ENCODE peak calls at places on chromosomes 7 and 10, in five cellular contexts. P is neuronal stem cell, A is H9, I is H1, D is trophoblast cell. F is an unnamed sample.

GRCh38 chr7:157896774-157897555 is 560.2 kb downstream of the DNAJB6 start:
- DNase-seq in P (no peak), A (no peak), I (no peak), D (no peak), F (no peak)

GRCh38 chr10:119802068-119802538 is 70.5 kb downstream of the MCMBP start:
- DNase-seq in P (no peak), A (no peak), I (no peak), D (peak), F (no peak)

GRCh38 chr7:33050425-33051318 is 11.9 kb downstream of the NT5C3A start:
- DNase-seq in P (no peak), A (no peak), I (no peak), D (peak), F (peak)

GRCh38 chr10:21535494-21535818 is 1.4 kb downstream of the MLLT10 start:
- DNase-seq in P (no peak), A (no peak), I (no peak), D (peak), F (peak)

GRCh38 chr7:66837007-66837406 is 84.0 kb upstream of the TMEM248 start:
- DNase-seq in P (no peak), A (peak), I (peak), D (peak), F (peak)

GRCh38 chr10:58028597-58029366 is 238.9 kb downstream of the IPMK start:
- DNase-seq in P (no peak), A (no peak), I (no peak), D (peak), F (peak)

GRCh38 chr10:72333111-72334012 is 21.4 kb downstream of the DNAJB12 start:
- DNase-seq in P (no peak), A (no peak), I (no peak), D (no peak), F (no peak)

GRCh38 chr10:124155781-124156401 is 62.5 kb upstream of the CHST15 start:
- DNase-seq in P (no peak), A (no peak), I (no peak), D (peak), F (no peak)

GRCh38 chr10:72242675-72243074 is 26.6 kb upstream of the ASCC1 start:
- DNase-seq in P (no peak), A (peak), I (no peak), D (no peak), F (peak)

GRCh38 chr10:48626986-48627731 is 22.3 kb upstream of the ARHGAP22 start:
- DNase-seq in P (no peak), A (no peak), I (no peak), D (no peak), F (no peak)

GRCh38 chr10:48708144-48708543 is 23.5 kb downstream of the WDFY4 start:
- DNase-seq in P (no peak), A (no peak), I (no peak), D (no peak), F (peak)

GRCh38 chr10:126302831-126303230 is 85.4 kb downstream of the ADAM12 start:
- DNase-seq in P (no peak), A (no peak), I (no peak), D (no peak), F (peak)

GRCh38 chr10:104256335-104257080 is 1.8 kb downstream of the GSTO1 start:
- DNase-seq in P (no peak), A (no peak), I (no peak), D (no peak), F (peak)

GRCh38 chr10:113037222-113037621 is 87.2 kb downstream of the TCF7L2 start:
- DNase-seq in P (no peak), A (no peak), I (no peak), D (no peak), F (no peak)

GRCh38 chr10:43817368-43817767 is 168.7 kb upstream of the ZNF32 start:
- DNase-seq in P (no peak), A (no peak), I (no peak), D (peak), F (peak)

GRCh38 chr10:1400129-1400865 is 337.0 kb downstream of the ADARB2 start:
- DNase-seq in P (no peak), A (no peak), I (no peak), D (no peak), F (no peak)

GRCh38 chr10:33241351-33241750 is 93.1 kb downstream of the NRP1 start:
- DNase-seq in P (no peak), A (no peak), I (no peak), D (peak), F (no peak)
- H3K18ac ChIP-seq in P (no peak), A (no peak), I (no peak), D (no peak), F (peak)

DNA sequence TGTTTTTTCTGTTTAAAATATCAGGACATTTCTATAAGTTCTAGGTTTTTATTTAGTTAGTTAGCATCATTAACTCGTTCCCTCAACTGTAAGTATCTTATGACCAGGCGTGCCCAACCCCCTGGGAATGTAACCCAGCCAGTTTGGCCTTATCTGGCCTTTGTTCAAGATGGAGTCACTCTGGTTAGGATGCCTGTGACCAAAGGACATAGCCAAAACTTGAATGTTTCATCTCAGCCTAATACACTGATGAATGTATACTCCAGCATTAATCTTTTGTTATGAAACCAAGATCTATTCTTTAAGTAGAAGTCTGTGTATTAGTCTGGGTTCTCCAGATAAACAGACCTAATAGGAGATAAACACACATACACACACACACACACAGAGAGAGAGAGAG is 231.4 kb downstream of the NSUN6 start:
- DNase-seq in P (no peak), A (no peak), I (no peak), D (peak), F (no peak)
- H3K4ac ChIP-seq in P (no peak), A (no peak), I (no peak), D (no peak), F (no peak)

GRCh38 chr7:110210941-110211608 is 879.9 kb upstream of the LRRN3 start:
- DNase-seq in P (no peak), A (no peak), I (no peak), D (no peak), F (no peak)
- H2BK12ac ChIP-seq in P (no peak), A (no peak), I (no peak), D (no peak), F (no peak)

GRCh38 chr7:100079024-100079560 is 2.4 kb downstream of the ZNF3 start:
- DNase-seq in P (no peak), A (no peak), I (no peak), D (no peak), F (no peak)

GRCh38 chr7:100081535-100082102 is at the start of gene ZNF3:
- DNase-seq in P (peak), A (peak), I (peak), D (peak), F (peak)

GRCh38 chr7:100082978-100083377 is 1.5 kb upstream of the ZNF3 start:
- DNase-seq in P (no peak), A (no peak), I (no peak), D (no peak), F (no peak)

GRCh38 chr7:100077205-100077604 is 4.3 kb downstream of the ZNF3 start:
- DNase-seq in P (no peak), A (no peak), I (no peak), D (no peak), F (no peak)

DNA sequence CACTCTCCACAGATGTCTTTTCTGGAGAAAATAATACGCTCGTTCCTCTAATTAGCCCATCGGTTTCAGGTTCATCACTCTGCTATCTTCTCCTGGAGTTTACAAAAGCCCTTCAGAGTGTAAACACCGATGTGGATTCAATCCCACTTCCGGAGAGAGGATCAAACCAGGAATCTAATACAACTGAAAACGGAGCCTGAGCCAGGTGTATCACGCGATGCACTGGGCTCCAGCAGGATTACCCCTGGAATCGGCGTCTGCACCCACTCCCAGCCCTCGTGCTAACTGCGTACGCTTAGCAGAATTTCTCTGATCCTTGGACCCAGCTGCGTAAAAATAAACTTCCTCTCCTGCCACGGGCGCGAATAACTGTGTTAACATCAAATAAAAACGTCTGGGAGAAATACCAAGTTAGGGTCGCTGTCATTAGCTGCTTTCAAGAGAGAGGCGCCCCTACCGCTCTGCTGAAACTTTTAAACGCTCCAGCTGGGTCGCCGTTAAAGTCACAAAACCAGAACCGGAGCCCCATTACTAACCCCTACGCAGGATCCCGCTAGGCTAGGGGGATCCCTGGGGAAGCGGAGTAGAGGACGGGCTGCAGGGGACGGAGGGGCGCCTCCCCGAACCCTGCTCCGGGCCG is 508 bp downstream of the ZNF3 start:
- DNase-seq in P (no peak), A (no peak), I (no peak), D (peak), F (peak)
- H3K18ac ChIP-seq in P (peak), A (peak), I (no peak), D (peak), F (peak)

DNA sequence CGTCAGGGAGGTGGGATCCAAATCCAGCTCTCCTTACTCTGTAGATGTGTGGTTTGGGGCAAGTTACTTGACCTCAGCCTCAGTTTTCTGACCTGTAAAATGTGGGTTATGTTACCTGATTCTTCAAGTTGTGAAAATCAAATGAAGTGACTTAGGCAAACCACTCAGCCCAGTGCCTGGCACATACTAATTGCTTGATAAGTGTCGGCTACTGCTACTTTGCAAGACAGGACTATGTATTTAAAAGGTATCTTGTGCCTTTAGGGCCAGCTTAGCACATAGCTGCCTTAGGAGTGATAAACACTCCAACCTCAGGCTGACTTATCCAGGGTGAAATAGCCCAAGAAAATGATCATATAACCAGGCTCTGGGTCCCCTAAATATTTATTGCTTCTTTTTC is 42.9 kb downstream of the GOLGA7B start:
- DNase-seq in P (no peak), A (no peak), I (no peak), D (no peak), F (no peak)
- H3K4ac ChIP-seq in P (no peak), A (no peak), I (no peak), D (no peak), F (no peak)

DNA sequence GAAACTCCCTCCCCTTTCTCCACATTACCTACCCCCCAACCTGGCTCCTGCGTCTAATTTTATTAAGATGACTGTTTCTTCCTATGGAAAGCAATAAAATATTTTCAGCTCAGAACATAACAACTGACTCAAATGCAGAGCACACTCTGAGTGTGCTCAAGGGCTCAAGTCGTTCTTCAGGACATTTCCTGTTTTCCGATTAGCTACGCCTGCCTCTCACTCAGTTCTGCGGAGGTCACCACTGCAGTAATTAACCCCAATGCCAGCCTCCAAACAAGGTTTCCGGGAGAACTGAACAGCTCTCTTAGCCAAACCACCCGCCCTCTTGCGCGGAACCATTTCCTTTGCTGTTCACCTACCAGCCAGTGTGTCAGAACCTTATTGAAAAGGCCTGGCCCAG is 19.3 kb downstream of the MYOF start:
- DNase-seq in P (no peak), A (no peak), I (no peak), D (peak), F (peak)
- H2BK12ac ChIP-seq in P (no peak), A (no peak), I (no peak), D (no peak), F (peak)

DNA sequence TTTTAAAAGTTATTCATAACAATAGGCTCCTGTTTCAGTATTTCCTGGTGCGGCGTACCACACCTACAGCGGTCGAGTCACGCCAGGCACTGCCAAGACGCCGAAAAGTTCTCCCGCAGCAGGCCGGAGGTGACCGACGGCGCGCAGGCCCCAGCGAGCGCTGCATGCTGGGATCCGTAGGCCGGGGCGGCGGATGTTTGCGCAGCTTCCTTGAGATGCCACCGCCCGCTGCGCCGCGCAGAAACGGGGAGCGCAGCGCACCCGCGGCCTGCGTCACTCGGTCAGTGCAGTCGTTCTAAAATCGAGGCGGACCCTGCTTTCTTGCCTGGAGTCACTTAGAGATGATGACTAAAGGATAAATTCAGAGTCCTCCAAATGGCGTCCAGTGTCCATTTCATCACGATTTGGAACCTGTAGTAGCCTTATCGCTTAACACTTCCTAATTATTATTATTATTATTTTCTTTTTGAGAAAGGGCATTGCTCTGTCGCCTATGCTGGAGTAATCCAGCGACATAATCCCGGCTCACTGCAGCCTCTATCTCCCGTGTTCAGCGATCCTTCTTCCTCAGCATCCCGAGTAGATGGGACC is 1.3 kb upstream of the KIF11 start:
- DNase-seq in P (peak), A (peak), I (peak), D (peak), F (peak)
- H3K18ac ChIP-seq in P (no peak), A (no peak), I (no peak), D (no peak), F (peak)

GRCh38 chr7:6446977-6447588 is 671 bp downstream of the DAGLB start:
- DNase-seq in P (no peak), A (peak), I (no peak), D (peak), F (peak)
- H3K4ac ChIP-seq in P (no peak), A (no peak), I (no peak), D (peak), F (peak)